ENCODE peak calls at places on chromosomes 2 and 18, in nine cellular contexts. W is choroid plexus epithelial cell; Z is cardiac fibroblast; P is ascending aorta; R is left lung; D is mesendoderm; J is CD8-positive, alpha-beta T cell; Q is NB4; B is cardiac muscle cell. I is an unnamed sample.

GRCh38 chr18:8167036-8167435 is 442.2 kb upstream of the RAB12 start:
- DNase-seq in D (peak), P (no peak), R (no peak), J (no peak), Q (no peak), Z (no peak), B (no peak), W (no peak), I (no peak)

GRCh38 chr2:234273887-234274584 is 222.8 kb downstream of the ARL4C start:
- DNase-seq in B (no peak), W (no peak), Z (no peak), Q (no peak), R (no peak), D (no peak), J (no peak), P (no peak), I (no peak)

GRCh38 chr2:127647242-127648190 is 1.6 kb downstream of the GPR17 start:
- DNase-seq in Z (peak), B (no peak), R (peak), W (no peak), D (no peak), J (no peak), P (peak), Q (no peak), I (no peak)

GRCh38 chr18:53544926-53545325 is 679.5 kb downstream of the MBD2 start:
- DNase-seq in P (no peak), Z (no peak), Q (no peak), B (no peak), R (no peak), D (peak), W (no peak), J (no peak), I (no peak)

GRCh38 chr2:148557844-148558436 is 86.6 kb upstream of the EPC2 start:
- DNase-seq in Q (peak), B (no peak), Z (no peak), R (no peak), P (no peak), D (no peak), W (no peak), J (no peak), I (no peak)

GRCh38 chr18:59272221-59272888 is 899 bp downstream of the RAX start:
- DNase-seq in Z (no peak), Q (no peak), D (no peak), W (peak), P (no peak), B (no peak), R (peak), J (no peak), I (no peak)

GRCh38 chr2:58045580-58046334 is 849 bp upstream of the VRK2 start:
- DNase-seq in J (no peak), R (peak), W (no peak), D (no peak), P (no peak), Q (peak), Z (no peak), B (no peak), I (no peak)

GRCh38 chr18:49813321-49814146 is at the start of gene ACAA2:
- DNase-seq in R (peak), Q (peak), P (peak), J (peak), D (peak), W (peak), B (peak), Z (peak), I (peak)

GRCh38 chr2:316381-316780 is 28.5 kb upstream of the ALKAL2 start:
- DNase-seq in Q (no peak), J (no peak), W (no peak), D (no peak), P (no peak), B (no peak), Z (no peak), R (no peak), I (no peak)

GRCh38 chr2:177474904-177475474 is 82.4 kb downstream of the AGPS start:
- DNase-seq in J (no peak), D (peak), Q (no peak), P (no peak), R (no peak), W (peak), Z (peak), B (no peak), I (no peak)

GRCh38 chr18:13231151-13231550 is 12.6 kb downstream of the LDLRAD4 start:
- DNase-seq in Q (no peak), Z (no peak), D (no peak), W (no peak), B (no peak), J (no peak), P (no peak), R (no peak), I (no peak)

GRCh38 chr2:27020337-27020948 is 12.3 kb upstream of the TMEM214 start:
- DNase-seq in B (peak), J (no peak), D (no peak), W (peak), Z (no peak), Q (no peak), R (no peak), P (no peak), I (no peak)

GRCh38 chr2:141041281-141041680 is 1089.5 kb downstream of the LRP1B start:
- DNase-seq in R (no peak), D (no peak), B (no peak), P (no peak), W (no peak), Q (no peak), Z (no peak), J (no peak), I (no peak)

GRCh38 chr18:47893939-47894699 is 36.3 kb downstream of the SMAD2 start:
- DNase-seq in D (no peak), Z (no peak), W (no peak), P (no peak), J (no peak), R (no peak), Q (no peak), B (peak), I (no peak)

GRCh38 chr2:226652388-226652787 is 147.2 kb downstream of the IRS1 start:
- DNase-seq in P (no peak), Q (peak), Z (peak), D (no peak), J (no peak), R (no peak), B (no peak), W (peak), I (no peak)
- H3K4me3 ChIP-seq in P (no peak), Q (no peak), Z (no peak), D (no peak), J (no peak), R (no peak), B (no peak), W (no peak), I (no peak)

DNA sequence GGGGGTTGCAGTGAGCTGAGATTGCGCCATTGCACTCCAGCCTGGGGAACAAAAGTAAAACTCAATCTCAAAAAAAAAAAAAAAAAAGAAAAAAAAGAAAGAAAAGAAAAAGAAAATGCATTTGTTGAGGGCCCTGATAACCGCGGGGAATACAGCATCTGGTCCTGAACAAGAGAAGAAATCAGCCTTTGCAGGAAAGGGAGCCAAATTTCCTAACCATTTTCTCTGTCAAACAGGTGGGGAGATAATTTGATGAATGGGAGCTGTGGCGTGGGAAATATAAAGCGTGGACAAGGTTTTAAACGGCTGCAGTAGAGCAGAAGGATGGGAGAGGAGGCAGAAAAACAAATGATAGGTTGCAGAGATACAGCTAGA is 864 bp downstream of the E2F6 start:
- DNase-seq in R (no peak), Z (no peak), B (no peak), W (no peak), P (no peak), D (no peak), Q (no peak), J (no peak), I (no peak)
- H3K4me3 ChIP-seq in R (peak), Z (peak), B (peak), W (peak), P (peak), D (peak), Q (peak), J (peak), I (peak)

DNA sequence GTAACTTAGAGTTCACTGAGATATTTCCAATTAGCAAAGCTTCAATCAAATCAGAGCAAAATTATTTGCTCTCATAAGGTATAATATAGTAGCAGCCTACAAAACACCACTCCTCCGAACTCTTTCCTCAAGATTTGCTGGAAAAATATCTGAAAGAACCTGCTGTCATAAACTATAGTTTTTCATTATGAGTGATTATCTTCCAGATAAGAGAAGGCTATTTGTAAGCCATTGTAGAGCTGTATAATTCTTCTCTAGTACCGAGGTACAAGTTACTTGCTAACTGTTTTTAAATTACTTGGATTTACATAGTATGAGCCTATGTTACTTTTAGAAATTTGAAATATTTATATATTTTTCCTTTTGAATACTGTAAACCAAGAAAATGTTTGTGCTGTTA is 2.1 kb downstream of the NDC80 start:
- DNase-seq in J (no peak), R (no peak), Q (no peak), Z (no peak), P (no peak), D (no peak), W (peak), B (no peak), I (no peak)
- H3K4me3 ChIP-seq in J (no peak), R (no peak), Q (peak), Z (peak), P (no peak), D (no peak), W (no peak), B (peak), I (no peak)

GRCh38 chr2:6879011-6879410 is 1.4 kb downstream of the RSAD2 start:
- DNase-seq in Z (no peak), W (peak), R (no peak), J (no peak), P (no peak), D (no peak), Q (no peak), B (no peak), I (no peak)
- H3K4me3 ChIP-seq in Z (no peak), W (no peak), R (peak), J (no peak), P (no peak), D (no peak), Q (no peak), B (no peak), I (no peak)

DNA sequence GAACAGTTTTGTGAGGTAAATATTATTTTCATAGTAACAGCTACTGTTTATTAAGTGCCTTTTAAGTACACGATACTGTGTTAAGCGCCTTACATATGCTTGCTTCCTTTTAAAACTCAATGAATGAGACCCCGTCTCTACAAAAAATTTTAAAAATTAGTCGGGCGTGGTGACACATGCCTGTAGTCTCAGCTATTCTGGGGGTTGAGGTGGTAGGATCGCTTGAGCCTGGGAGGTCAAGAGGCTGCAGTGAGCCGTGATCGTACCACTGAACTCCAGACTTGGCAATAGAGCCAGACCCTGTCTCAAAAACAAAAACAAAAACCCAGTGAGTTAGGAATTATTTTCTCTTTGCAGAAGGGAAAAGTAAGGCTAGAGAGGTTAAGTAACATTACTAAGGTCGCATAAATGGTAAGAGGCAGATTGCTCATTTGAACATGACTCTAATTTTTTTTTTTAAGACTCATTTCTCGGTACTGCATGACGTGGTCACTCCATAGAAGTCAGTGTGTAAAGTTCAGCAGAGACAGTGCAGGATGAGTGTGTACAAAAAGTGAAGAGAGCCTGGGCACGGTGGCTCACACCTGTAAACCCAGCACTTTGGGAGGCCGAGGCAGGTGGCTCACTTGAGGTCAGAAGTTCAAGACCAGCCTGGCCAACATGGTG is 1.1 kb downstream of the METAP1D start:
- DNase-seq in Z (no peak), Q (peak), R (no peak), P (no peak), D (no peak), W (no peak), J (no peak), B (no peak), I (no peak)
- H3K4me3 ChIP-seq in Z (peak), Q (peak), R (peak), P (peak), D (no peak), W (no peak), J (no peak), B (peak), I (peak)

GRCh38 chr2:184416514-184416913 is 181.8 kb upstream of the ZNF804A start:
- DNase-seq in D (no peak), B (no peak), Q (no peak), R (no peak), W (no peak), P (no peak), Z (no peak), J (no peak), I (no peak)

GRCh38 chr2:184425083-184425482 is 173.2 kb upstream of the ZNF804A start:
- DNase-seq in P (no peak), J (no peak), B (no peak), Z (no peak), D (no peak), W (no peak), Q (peak), R (no peak), I (no peak)

DNA sequence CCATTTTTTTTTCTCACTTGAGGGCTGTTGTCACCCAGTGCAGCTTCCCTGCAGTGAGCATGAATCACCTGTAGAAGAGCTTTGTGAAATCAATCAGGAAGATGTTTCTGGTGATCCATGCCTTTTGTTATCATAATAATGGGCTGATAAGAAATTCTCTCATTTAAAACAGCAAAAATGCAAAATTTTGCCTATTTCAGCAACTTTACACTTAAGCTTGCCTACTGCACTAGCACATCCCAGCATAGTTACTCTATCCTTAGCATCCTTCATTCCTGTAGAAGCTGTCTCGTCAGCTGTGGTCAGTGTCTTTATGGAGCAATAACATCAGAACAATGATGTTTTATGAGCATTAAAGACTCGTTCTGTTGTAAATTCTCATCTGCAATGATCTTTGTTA is 178.6 kb upstream of the ZNF804A start:
- DNase-seq in W (no peak), Q (no peak), B (no peak), R (no peak), Z (no peak), J (no peak), P (no peak), D (peak), I (no peak)
- H3K4me3 ChIP-seq in W (no peak), Q (no peak), B (no peak), R (no peak), Z (no peak), J (no peak), P (no peak), D (no peak), I (no peak)

GRCh38 chr2:238160206-238161129 is 1.7 kb downstream of the ERFE start:
- DNase-seq in B (peak), D (peak), J (no peak), R (no peak), W (no peak), Q (peak), Z (peak), P (no peak), I (no peak)

GRCh38 chr2:238158807-238159539 is at the start of gene ERFE:
- DNase-seq in Q (peak), R (peak), D (peak), B (peak), W (peak), Z (peak), P (no peak), J (peak), I (no peak)

GRCh38 chr2:238158018-238158806 is 558 bp upstream of the ERFE start:
- DNase-seq in P (no peak), Q (no peak), J (no peak), D (no peak), B (no peak), Z (no peak), W (no peak), R (no peak), I (no peak)

GRCh38 chr2:238161291-238162051 is 2.7 kb downstream of the ERFE start:
- DNase-seq in Z (no peak), B (no peak), Q (no peak), D (no peak), J (no peak), P (peak), R (no peak), W (no peak), I (no peak)

GRCh38 chr2:238159676-238160205 is 971 bp downstream of the ERFE start:
- DNase-seq in R (no peak), J (no peak), P (no peak), D (no peak), Z (no peak), W (no peak), Q (no peak), B (no peak), I (no peak)
- H3K4me3 ChIP-seq in R (no peak), J (peak), P (peak), D (no peak), Z (peak), W (no peak), Q (peak), B (no peak), I (no peak)

GRCh38 chr2:219965287-219965870 is 337.9 kb downstream of the SLC4A3 start:
- DNase-seq in Z (no peak), D (peak), Q (no peak), R (no peak), B (no peak), W (no peak), J (no peak), P (no peak), I (no peak)
- H3K4me3 ChIP-seq in Z (no peak), D (no peak), Q (no peak), R (no peak), B (no peak), W (no peak), J (no peak), P (no peak), I (no peak)

GRCh38 chr2:98515571-98515927 is 70.9 kb downstream of the INPP4A start:
- DNase-seq in J (no peak), B (no peak), W (peak), Q (no peak), Z (no peak), P (no peak), D (peak), R (no peak), I (no peak)
- H3K4me3 ChIP-seq in J (no peak), B (no peak), W (no peak), Q (no peak), Z (no peak), P (no peak), D (no peak), R (no peak), I (no peak)

GRCh38 chr2:17303496-17303895 is 214.7 kb downstream of the RAD51AP2 start:
- DNase-seq in R (no peak), Z (peak), D (no peak), J (no peak), W (peak), P (no peak), B (no peak), Q (no peak), I (no peak)
- H3K4me3 ChIP-seq in R (no peak), Z (no peak), D (no peak), J (no peak), W (no peak), P (no peak), B (no peak), Q (no peak), I (no peak)